ENCODE peak calls at places on chromosomes 4 and X, in five cellular contexts. A, L, Q, G and C are unnamed samples.

GRCh38 chrX:67692246-67692645 is 148.4 kb downstream of the AR start:
- DNase-seq in A (no peak), L (no peak), Q (no peak), G (no peak), C (peak)

GRCh38 chr4:80336582-80336981 is 1.1 kb downstream of the CFAP299 start:
- DNase-seq in A (no peak), L (no peak), Q (no peak), G (peak), C (peak)

GRCh38 chr4:110418641-110419040 is 57.3 kb upstream of the ENPEP start:
- DNase-seq in A (no peak), L (no peak), Q (no peak), G (no peak), C (no peak)

GRCh38 chrX:102338162-102338561 is 91.2 kb downstream of the NXF2 start:
- DNase-seq in A (no peak), L (no peak), Q (no peak), G (no peak), C (no peak)

GRCh38 chrX:145821291-145821897 is 3.8 kb downstream of the SLITRK2 start:
- DNase-seq in A (no peak), L (peak), Q (no peak), G (peak), C (no peak)

GRCh38 chr4:183591301-183591700 is 67.7 kb downstream of the RWDD4 start:
- DNase-seq in A (no peak), L (no peak), Q (no peak), G (no peak), C (no peak)

GRCh38 chr4:98828801-98829200 is 100.1 kb downstream of the EIF4E start:
- DNase-seq in A (peak), L (no peak), Q (no peak), G (no peak), C (peak)

GRCh38 chr4:36178489-36178888 is 65.8 kb downstream of the ARAP2 start:
- DNase-seq in A (no peak), L (no peak), Q (no peak), G (no peak), C (no peak)

GRCh38 chr4:113821851-113822250 is 60.3 kb upstream of the CAMK2D start:
- DNase-seq in A (no peak), L (no peak), Q (no peak), G (no peak), C (peak)

GRCh38 chrX:46727445-46727844 is 31.5 kb downstream of the SLC9A7 start:
- DNase-seq in A (no peak), L (no peak), Q (no peak), G (no peak), C (no peak)

GRCh38 chr4:54092405-54092759 is 7.6 kb upstream of the GSX2 start:
- DNase-seq in A (no peak), L (no peak), Q (no peak), G (no peak), C (no peak)

GRCh38 chr4:119532319-119532718 is 96.3 kb downstream of the PDE5A start:
- DNase-seq in A (no peak), L (no peak), Q (no peak), G (no peak), C (no peak)